ENCODE peak calls at places on chromosomes 6 and 20, in ten cellular contexts. One of them, this sample, is unnamed.

GRCh38 chr6:165245287-165245686 is 64.1 kb downstream of the C6orf118 start:
- DNase-seq in omental fat pad: no peak
- DNase-seq in WTC11: no peak
- DNase-seq in posterior cingulate gyrus: peak; percentile 10
- DNase-seq in H9: no peak
- DNase-seq in activated T-cell treated with anti-CD3 and anti-CD28 coated beads, Interleukin-2, amount 50 U/mL, for 72 hours: no peak
- DNase-seq in NCI-H1105 treated with DMSO at 0.1 percent for 48 hours: peak; percentile 23
- DNase-seq in AG20443: no peak
- DNase-seq in ovary: no peak
- DNase-seq in activated gamma-delta T cell: no peak
- DNase-seq in this sample: no peak

GRCh38 chr20:50595988-50596693 is 86.0 kb downstream of the PTPN1 start:
- DNase-seq in omental fat pad: no peak
- DNase-seq in WTC11: no peak
- DNase-seq in posterior cingulate gyrus: no peak
- DNase-seq in H9: peak; percentile 36
- DNase-seq in activated T-cell treated with anti-CD3 and anti-CD28 coated beads, Interleukin-2, amount 50 U/mL, for 72 hours: no peak
- DNase-seq in NCI-H1105 treated with DMSO at 0.1 percent for 48 hours: no peak
- DNase-seq in AG20443: no peak
- DNase-seq in ovary: no peak
- DNase-seq in activated gamma-delta T cell: no peak
- DNase-seq in this sample: no peak

GRCh38 chr6:110816677-110817076 is 1.4 kb upstream of the CDK19 start:
- DNase-seq in omental fat pad: no peak
- DNase-seq in WTC11: no peak
- DNase-seq in posterior cingulate gyrus: no peak
- DNase-seq in H9: no peak
- DNase-seq in activated T-cell treated with anti-CD3 and anti-CD28 coated beads, Interleukin-2, amount 50 U/mL, for 72 hours: peak; percentile 21
- DNase-seq in NCI-H1105 treated with DMSO at 0.1 percent for 48 hours: no peak
- DNase-seq in AG20443: no peak
- DNase-seq in ovary: no peak
- DNase-seq in activated gamma-delta T cell: no peak
- DNase-seq in this sample: no peak

GRCh38 chr6:90663873-90664272 is 77.0 kb upstream of the MAP3K7 start:
- DNase-seq in omental fat pad: no peak
- DNase-seq in WTC11: no peak
- DNase-seq in posterior cingulate gyrus: no peak
- DNase-seq in H9: no peak
- DNase-seq in activated T-cell treated with anti-CD3 and anti-CD28 coated beads, Interleukin-2, amount 50 U/mL, for 72 hours: no peak
- DNase-seq in NCI-H1105 treated with DMSO at 0.1 percent for 48 hours: no peak
- DNase-seq in AG20443: no peak
- DNase-seq in ovary: no peak
- DNase-seq in activated gamma-delta T cell: no peak
- DNase-seq in this sample: no peak

GRCh38 chr6:41652876-41653641 is 14.8 kb downstream of the MDFI start:
- DNase-seq in omental fat pad: no peak
- DNase-seq in WTC11: no peak
- DNase-seq in posterior cingulate gyrus: no peak
- DNase-seq in H9: no peak
- DNase-seq in activated T-cell treated with anti-CD3 and anti-CD28 coated beads, Interleukin-2, amount 50 U/mL, for 72 hours: no peak
- DNase-seq in NCI-H1105 treated with DMSO at 0.1 percent for 48 hours: no peak
- DNase-seq in AG20443: no peak
- DNase-seq in ovary: no peak
- DNase-seq in activated gamma-delta T cell: no peak
- DNase-seq in this sample: no peak

GRCh38 chr6:159487636-159488035 is 205.4 kb downstream of the SOD2 start:
- DNase-seq in omental fat pad: no peak
- DNase-seq in WTC11: no peak
- DNase-seq in posterior cingulate gyrus: no peak
- DNase-seq in H9: no peak
- DNase-seq in activated T-cell treated with anti-CD3 and anti-CD28 coated beads, Interleukin-2, amount 50 U/mL, for 72 hours: no peak
- DNase-seq in NCI-H1105 treated with DMSO at 0.1 percent for 48 hours: no peak
- DNase-seq in AG20443: no peak
- DNase-seq in ovary: no peak
- DNase-seq in activated gamma-delta T cell: no peak
- DNase-seq in this sample: no peak

GRCh38 chr6:2448826-2449571 is 203.6 kb upstream of the GMDS start:
- DNase-seq in omental fat pad: no peak
- DNase-seq in WTC11: peak; percentile 33
- DNase-seq in posterior cingulate gyrus: no peak
- DNase-seq in H9: peak; percentile 67
- DNase-seq in activated T-cell treated with anti-CD3 and anti-CD28 coated beads, Interleukin-2, amount 50 U/mL, for 72 hours: peak; percentile 13
- DNase-seq in NCI-H1105 treated with DMSO at 0.1 percent for 48 hours: peak; percentile 93
- DNase-seq in AG20443: peak; percentile 80
- DNase-seq in ovary: no peak
- DNase-seq in activated gamma-delta T cell: no peak
- DNase-seq in this sample: no peak

GRCh38 chr6:26045046-26045938 is 41.9 kb upstream of the HFE start:
- DNase-seq in omental fat pad: peak; percentile 80
- DNase-seq in WTC11: peak; percentile 43
- DNase-seq in posterior cingulate gyrus: peak; percentile 67
- DNase-seq in H9: no peak
- DNase-seq in activated T-cell treated with anti-CD3 and anti-CD28 coated beads, Interleukin-2, amount 50 U/mL, for 72 hours: peak; percentile 87
- DNase-seq in NCI-H1105 treated with DMSO at 0.1 percent for 48 hours: peak; percentile 98
- DNase-seq in AG20443: peak; percentile 91
- DNase-seq in ovary: peak; percentile 73
- DNase-seq in activated gamma-delta T cell: peak; percentile 22
- DNase-seq in this sample: no peak

GRCh38 chr6:34460796-34461507 is 4.9 kb upstream of the PACSIN1 start:
- DNase-seq in omental fat pad: no peak
- DNase-seq in WTC11: no peak
- DNase-seq in posterior cingulate gyrus: no peak
- DNase-seq in H9: no peak
- DNase-seq in activated T-cell treated with anti-CD3 and anti-CD28 coated beads, Interleukin-2, amount 50 U/mL, for 72 hours: no peak
- DNase-seq in NCI-H1105 treated with DMSO at 0.1 percent for 48 hours: no peak
- DNase-seq in AG20443: peak; percentile 5
- DNase-seq in ovary: no peak
- DNase-seq in activated gamma-delta T cell: no peak
- DNase-seq in this sample: no peak

This sample was measured in ecto neural progenitor cell.